ENCODE peak calls at places on chromosome 11, in seven cellular contexts. One of them, this sample, is unnamed.

GRCh38 chr11:119342362-119343130 is 1.9 kb upstream of the C1QTNF5 start:
- DNase-seq in CD8-positive, alpha-beta T cell: no peak
- DNase-seq in heart right ventricle: no peak
- DNase-seq in AG04450: no peak
- DNase-seq in body of pancreas: no peak
- DNase-seq in left ventricle myocardium inferior: no peak
- DNase-seq in OCI-LY7: no peak
- DNase-seq in this sample: no peak

GRCh38 chr11:126352163-126352562 is 3.3 kb upstream of the ST3GAL4 start:
- DNase-seq in AG04450: no peak
- DNase-seq in CD8-positive, alpha-beta T cell: no peak
- DNase-seq in OCI-LY7: no peak
- DNase-seq in body of pancreas: no peak
- DNase-seq in left ventricle myocardium inferior: no peak
- DNase-seq in heart right ventricle: no peak
- DNase-seq in this sample: no peak

GRCh38 chr11:68314203-68314885 is 2.0 kb downstream of the LRP5 start:
- DNase-seq in AG04450: no peak
- DNase-seq in OCI-LY7: no peak
- DNase-seq in body of pancreas: peak; percentile 21
- DNase-seq in heart right ventricle: no peak
- DNase-seq in left ventricle myocardium inferior: no peak
- DNase-seq in CD8-positive, alpha-beta T cell: no peak
- DNase-seq in this sample: no peak

GRCh38 chr11:2913029-2913431 is 16.2 kb downstream of the PHLDA2 start:
- DNase-seq in CD8-positive, alpha-beta T cell: no peak
- DNase-seq in OCI-LY7: no peak
- DNase-seq in AG04450: no peak
- DNase-seq in heart right ventricle: no peak
- DNase-seq in body of pancreas: peak; percentile 45
- DNase-seq in left ventricle myocardium inferior: no peak
- DNase-seq in this sample: no peak

GRCh38 chr11:67656278-67656922 is 5.9 kb upstream of the ACY3 start:
- DNase-seq in heart right ventricle: no peak
- DNase-seq in CD8-positive, alpha-beta T cell: no peak
- DNase-seq in body of pancreas: no peak
- DNase-seq in AG04450: no peak
- DNase-seq in left ventricle myocardium inferior: no peak
- DNase-seq in OCI-LY7: peak; percentile 89
- DNase-seq in this sample: no peak

GRCh38 chr11:121482231-121483129 is 29.7 kb upstream of the SORL1-AS1 start:
- DNase-seq in OCI-LY7: peak; percentile 75
- DNase-seq in left ventricle myocardium inferior: no peak
- DNase-seq in heart right ventricle: no peak
- DNase-seq in CD8-positive, alpha-beta T cell: peak; percentile 37
- DNase-seq in body of pancreas: peak; percentile 23
- DNase-seq in AG04450: no peak
- DNase-seq in this sample: no peak

GRCh38 chr11:122851366-122852011 is 13.2 kb downstream of the CRTAM start:
- DNase-seq in AG04450: no peak
- DNase-seq in left ventricle myocardium inferior: no peak
- DNase-seq in body of pancreas: no peak
- DNase-seq in CD8-positive, alpha-beta T cell: no peak
- DNase-seq in heart right ventricle: no peak
- DNase-seq in OCI-LY7: peak; percentile 65
- DNase-seq in this sample: no peak

GRCh38 chr11:19696073-19696472 is 16.6 kb upstream of the NAV2 start:
- DNase-seq in CD8-positive, alpha-beta T cell: no peak
- DNase-seq in body of pancreas: no peak
- DNase-seq in left ventricle myocardium inferior: no peak
- DNase-seq in heart right ventricle: no peak
- DNase-seq in AG04450: no peak
- DNase-seq in OCI-LY7: no peak
- DNase-seq in this sample: no peak

GRCh38 chr11:111565111-111565720 is 24.7 kb downstream of the LAYN start:
- DNase-seq in OCI-LY7: peak; percentile 83
- DNase-seq in heart right ventricle: peak; percentile 18
- DNase-seq in AG04450: no peak
- DNase-seq in body of pancreas: peak; percentile 74
- DNase-seq in left ventricle myocardium inferior: peak; percentile 26
- DNase-seq in CD8-positive, alpha-beta T cell: peak; percentile 17
- DNase-seq in this sample: peak; percentile 87

GRCh38 chr11:57781529-57781943 is 19.9 kb downstream of the CTNND1 start:
- DNase-seq in left ventricle myocardium inferior: no peak
- DNase-seq in OCI-LY7: no peak
- DNase-seq in CD8-positive, alpha-beta T cell: no peak
- DNase-seq in AG04450: no peak
- DNase-seq in body of pancreas: peak; percentile 95
- DNase-seq in heart right ventricle: no peak
- DNase-seq in this sample: no peak

GRCh38 chr11:134038897-134039470 is 29.9 kb upstream of the JAM3 start:
- DNase-seq in OCI-LY7: no peak
- DNase-seq in CD8-positive, alpha-beta T cell: no peak
- DNase-seq in heart right ventricle: no peak
- DNase-seq in AG04450: no peak
- DNase-seq in body of pancreas: no peak
- DNase-seq in left ventricle myocardium inferior: no peak
- DNase-seq in this sample: no peak

GRCh38 chr11:848380-848931 is 5.8 kb downstream of the TSPAN4 start:
- DNase-seq in OCI-LY7: peak; percentile 71
- DNase-seq in CD8-positive, alpha-beta T cell: peak; percentile 40
- DNase-seq in heart right ventricle: peak; percentile 63
- DNase-seq in body of pancreas: no peak
- DNase-seq in left ventricle myocardium inferior: no peak
- DNase-seq in AG04450: no peak
- DNase-seq in this sample: no peak

GRCh38 chr11:34978236-34979191 is 62.1 kb downstream of the PDHX start:
- DNase-seq in heart right ventricle: no peak
- DNase-seq in AG04450: no peak
- DNase-seq in left ventricle myocardium inferior: no peak
- DNase-seq in OCI-LY7: no peak
- DNase-seq in CD8-positive, alpha-beta T cell: no peak
- DNase-seq in body of pancreas: no peak
- DNase-seq in this sample: no peak

GRCh38 chr11:17563961-17564686 is 17.1 kb downstream of the OTOG start:
- DNase-seq in AG04450: no peak
- DNase-seq in OCI-LY7: no peak
- DNase-seq in CD8-positive, alpha-beta T cell: no peak
- DNase-seq in heart right ventricle: no peak
- DNase-seq in body of pancreas: no peak
- DNase-seq in left ventricle myocardium inferior: no peak
- DNase-seq in this sample: no peak

GRCh38 chr11:3231851-3232744 is at the start of gene MRGPRE:
- DNase-seq in left ventricle myocardium inferior: peak; percentile 62
- DNase-seq in body of pancreas: no peak
- DNase-seq in CD8-positive, alpha-beta T cell: no peak
- DNase-seq in OCI-LY7: no peak
- DNase-seq in heart right ventricle: no peak
- DNase-seq in AG04450: no peak
- DNase-seq in this sample: peak; percentile 56

GRCh38 chr11:5596611-5597201 is at the start of gene TRIM6:
- DNase-seq in CD8-positive, alpha-beta T cell: no peak
- DNase-seq in AG04450: no peak
- DNase-seq in heart right ventricle: peak; percentile 55
- DNase-seq in left ventricle myocardium inferior: peak; percentile 50
- DNase-seq in body of pancreas: peak; percentile 57
- DNase-seq in OCI-LY7: no peak
- DNase-seq in this sample: peak; percentile 67

GRCh38 chr11:82792822-82793569 is 59.3 kb upstream of the FAM181B start:
- DNase-seq in OCI-LY7: no peak
- DNase-seq in heart right ventricle: no peak
- DNase-seq in body of pancreas: no peak
- DNase-seq in AG04450: no peak
- DNase-seq in CD8-positive, alpha-beta T cell: no peak
- DNase-seq in left ventricle myocardium inferior: no peak
- DNase-seq in this sample: no peak

GRCh38 chr11:8832571-8833260 is 78.3 kb upstream of the AKIP1 start:
- DNase-seq in AG04450: peak; percentile 66
- DNase-seq in left ventricle myocardium inferior: no peak
- DNase-seq in CD8-positive, alpha-beta T cell: no peak
- DNase-seq in body of pancreas: no peak
- DNase-seq in heart right ventricle: no peak
- DNase-seq in OCI-LY7: peak; percentile 43
- DNase-seq in this sample: no peak

GRCh38 chr11:27950339-27950738 is 157.6 kb downstream of the KIF18A start:
- DNase-seq in CD8-positive, alpha-beta T cell: no peak
- DNase-seq in left ventricle myocardium inferior: no peak
- DNase-seq in body of pancreas: no peak
- DNase-seq in AG04450: no peak
- DNase-seq in heart right ventricle: no peak
- DNase-seq in OCI-LY7: no peak
- DNase-seq in this sample: no peak

GRCh38 chr11:64378335-64378884 is 19.4 kb downstream of the RPS6KA4 start:
- DNase-seq in left ventricle myocardium inferior: peak; percentile 20
- DNase-seq in AG04450: no peak
- DNase-seq in body of pancreas: peak; percentile 72
- DNase-seq in OCI-LY7: no peak
- DNase-seq in heart right ventricle: no peak
- DNase-seq in CD8-positive, alpha-beta T cell: no peak
- DNase-seq in this sample: no peak

GRCh38 chr11:2725367-2726300 is 25.8 kb upstream of the KCNQ1OT1 start:
- DNase-seq in AG04450: peak; percentile 16
- DNase-seq in CD8-positive, alpha-beta T cell: no peak
- DNase-seq in left ventricle myocardium inferior: peak; percentile 74
- DNase-seq in heart right ventricle: peak; percentile 72
- DNase-seq in body of pancreas: peak; percentile 50
- DNase-seq in OCI-LY7: no peak
- DNase-seq in this sample: peak; percentile 66

GRCh38 chr11:119592642-119593041 is 136.4 kb downstream of the NECTIN1 start:
- DNase-seq in body of pancreas: no peak
- DNase-seq in AG04450: no peak
- DNase-seq in OCI-LY7: no peak
- DNase-seq in CD8-positive, alpha-beta T cell: no peak
- DNase-seq in heart right ventricle: no peak
- DNase-seq in left ventricle myocardium inferior: no peak
- DNase-seq in this sample: peak; percentile 64

GRCh38 chr11:6979365-6979764 is 40.8 kb downstream of the ZNF214 start:
- DNase-seq in AG04450: no peak
- DNase-seq in OCI-LY7: no peak
- DNase-seq in CD8-positive, alpha-beta T cell: no peak
- DNase-seq in heart right ventricle: no peak
- DNase-seq in body of pancreas: no peak
- DNase-seq in left ventricle myocardium inferior: no peak
- DNase-seq in this sample: no peak

GRCh38 chr11:106477776-106478175 is 400.3 kb downstream of the AASDHPPT start:
- DNase-seq in AG04450: no peak
- DNase-seq in body of pancreas: no peak
- DNase-seq in CD8-positive, alpha-beta T cell: no peak
- DNase-seq in OCI-LY7: no peak
- DNase-seq in left ventricle myocardium inferior: no peak
- DNase-seq in heart right ventricle: no peak
- DNase-seq in this sample: no peak

GRCh38 chr11:106480581-106481185 is 403.2 kb downstream of the AASDHPPT start:
- DNase-seq in AG04450: no peak
- DNase-seq in CD8-positive, alpha-beta T cell: no peak
- DNase-seq in heart right ventricle: no peak
- DNase-seq in OCI-LY7: no peak
- DNase-seq in body of pancreas: no peak
- DNase-seq in left ventricle myocardium inferior: no peak
- DNase-seq in this sample: no peak

GRCh38 chr11:106482920-106483761 is 405.7 kb downstream of the AASDHPPT start:
- DNase-seq in OCI-LY7: no peak
- DNase-seq in left ventricle myocardium inferior: no peak
- DNase-seq in heart right ventricle: no peak
- DNase-seq in CD8-positive, alpha-beta T cell: no peak
- DNase-seq in body of pancreas: no peak
- DNase-seq in AG04450: peak; percentile 49
- DNase-seq in this sample: no peak
- H3K9me3 ChIP-seq in OCI-LY7: no peaks in the 10 kb centered on the region
- H3K9me3 ChIP-seq in left ventricle myocardium inferior: no peaks in the 10 kb centered on the region
- H3K9me3 ChIP-seq in heart right ventricle: no peaks in the 10 kb centered on the region
- H3K9me3 ChIP-seq in CD8-positive, alpha-beta T cell: no peaks in the 10 kb centered on the region
- H3K9me3 ChIP-seq in body of pancreas: no peaks in the 10 kb centered on the region
- H3K9me3 ChIP-seq in AG04450: no peaks in the 10 kb centered on the region
- H3K9me3 ChIP-seq in this sample: no peaks in the 10 kb centered on the region

GRCh38 chr11:124801014-124801413 is 808 bp upstream of the MSANTD2 start:
- DNase-seq in OCI-LY7: no peak
- DNase-seq in body of pancreas: no peak
- DNase-seq in CD8-positive, alpha-beta T cell: no peak
- DNase-seq in left ventricle myocardium inferior: no peak
- DNase-seq in heart right ventricle: no peak
- DNase-seq in AG04450: no peak
- DNase-seq in this sample: no peak
- H3K4me3 ChIP-seq in OCI-LY7: peak overlapping the region; percentile 94
- H3K4me3 ChIP-seq in body of pancreas: peak overlapping the region; percentile 69
- H3K4me3 ChIP-seq in CD8-positive, alpha-beta T cell: peak overlapping the region; percentile 72
- H3K4me3 ChIP-seq in left ventricle myocardium inferior: peak overlapping the region; percentile 91
- H3K4me3 ChIP-seq in heart right ventricle: peak overlapping the region; percentile 65
- H3K4me3 ChIP-seq in AG04450: peak overlapping the region; percentile 83
- H3K4me3 ChIP-seq in this sample: peak overlapping the region; percentile 88

DNA sequence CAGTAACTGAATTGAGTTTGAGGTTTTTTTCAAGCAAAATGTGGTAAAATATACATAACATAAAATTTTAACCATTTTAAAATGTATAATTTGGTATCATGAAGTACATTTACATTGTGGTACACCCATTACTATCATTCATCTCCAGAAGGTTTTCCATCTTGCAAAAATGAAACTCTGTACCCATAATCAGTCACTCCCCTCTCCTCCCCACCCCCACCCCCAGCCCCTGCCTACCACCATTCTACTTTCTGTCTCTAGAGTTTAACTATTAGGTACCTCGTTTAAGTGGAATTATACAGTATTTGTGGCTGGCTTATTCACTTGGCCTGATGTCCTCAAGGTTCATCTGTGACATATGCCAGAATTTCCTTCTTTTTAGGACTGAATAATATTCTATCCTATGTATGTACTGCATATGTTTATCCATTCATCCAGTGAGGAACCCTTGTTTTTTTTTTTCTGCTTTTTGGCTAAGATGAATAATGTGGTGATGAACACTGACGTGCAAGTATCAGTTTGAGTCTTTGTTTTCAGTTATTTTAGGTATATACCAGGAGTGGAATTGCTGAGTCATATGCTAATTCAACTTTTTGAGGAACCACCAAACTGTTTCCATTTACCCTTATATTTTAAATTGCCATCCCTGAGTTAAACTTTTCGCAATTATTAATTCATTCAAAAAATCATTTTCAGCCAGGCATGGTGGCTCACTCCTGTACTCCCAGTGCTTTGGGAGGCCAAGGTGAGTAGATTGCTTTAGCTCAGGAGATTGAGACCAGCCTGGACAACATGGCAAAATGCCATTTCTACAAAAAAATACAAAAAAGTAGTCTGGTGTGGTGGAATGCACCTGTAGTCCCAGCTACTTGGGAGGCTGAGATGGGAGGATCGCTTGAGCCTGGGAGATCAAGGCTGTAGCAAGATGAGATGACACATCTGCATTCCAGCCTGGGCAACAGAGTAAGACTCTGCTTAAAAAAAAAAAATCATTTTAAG is 64.1 kb downstream of the MICAL2 start:
- DNase-seq in heart right ventricle: no peak
- DNase-seq in CD8-positive, alpha-beta T cell: no peak
- DNase-seq in AG04450: no peak
- DNase-seq in body of pancreas: no peak
- DNase-seq in left ventricle myocardium inferior: no peak
- DNase-seq in OCI-LY7: no peak
- DNase-seq in this sample: no peak
- H3K27ac ChIP-seq in heart right ventricle: no peak overlapping the region
- H3K27ac ChIP-seq in CD8-positive, alpha-beta T cell: no peak overlapping the region
- H3K27ac ChIP-seq in AG04450: peak overlapping the region; percentile 93
- H3K27ac ChIP-seq in body of pancreas: no peak overlapping the region
- H3K27ac ChIP-seq in left ventricle myocardium inferior: no peak overlapping the region
- H3K27ac ChIP-seq in OCI-LY7: no peak overlapping the region
- H3K27ac ChIP-seq in this sample: peak overlapping the region; percentile 36

GRCh38 chr11:42205518-42205917 is 746.1 kb upstream of the LRRC4C start:
- DNase-seq in AG04450: no peak
- DNase-seq in body of pancreas: no peak
- DNase-seq in OCI-LY7: no peak
- DNase-seq in CD8-positive, alpha-beta T cell: no peak
- DNase-seq in left ventricle myocardium inferior: no peak
- DNase-seq in heart right ventricle: no peak
- DNase-seq in this sample: no peak

GRCh38 chr11:42200311-42200710 is 740.9 kb upstream of the LRRC4C start:
- DNase-seq in CD8-positive, alpha-beta T cell: no peak
- DNase-seq in left ventricle myocardium inferior: no peak
- DNase-seq in heart right ventricle: no peak
- DNase-seq in AG04450: no peak
- DNase-seq in body of pancreas: no peak
- DNase-seq in OCI-LY7: no peak
- DNase-seq in this sample: no peak
- H3K9me3 ChIP-seq in CD8-positive, alpha-beta T cell: no peaks in the 10 kb centered on the region
- H3K9me3 ChIP-seq in left ventricle myocardium inferior: peaks cover 19% of the 10 kb centered on the region
- H3K9me3 ChIP-seq in heart right ventricle: peaks cover 12% of the 10 kb centered on the region
- H3K9me3 ChIP-seq in AG04450: peaks cover 16% of the 10 kb centered on the region
- H3K9me3 ChIP-seq in body of pancreas: no peaks in the 10 kb centered on the region
- H3K9me3 ChIP-seq in OCI-LY7: no peaks in the 10 kb centered on the region
- H3K9me3 ChIP-seq in this sample: no peaks in the 10 kb centered on the region

This sample was measured in right atrium auricular region.